ENCODE peak calls at places on chromosome 1, in six cellular contexts. W is ovary; O is CD4-positive, alpha-beta memory T cell; J is A549; D is hepatocyte; B is fibroblast of lung. Y is an unnamed sample.

GRCh38 chr1:202323731-202324130 is 18.0 kb downstream of the UBE2T start:
- DNase-seq in W (no peak), O (no peak), J (no peak), D (no peak), B (no peak), Y (no peak)

GRCh38 chr1:176499671-176500070 is 36.7 kb downstream of the PAPPA2 start:
- DNase-seq in W (no peak), O (no peak), J (no peak), D (no peak), B (no peak), Y (no peak)

GRCh38 chr1:70934197-70934961 is 113.2 kb downstream of the PTGER3 start:
- DNase-seq in W (no peak), O (no peak), J (no peak), D (no peak), B (no peak), Y (no peak)

GRCh38 chr1:248691567-248692155 is 10.9 kb downstream of the OR14I1 start:
- DNase-seq in W (no peak), O (no peak), J (no peak), D (no peak), B (no peak), Y (no peak)

GRCh38 chr1:15288173-15288926 is 41.3 kb downstream of the FHAD1 start:
- DNase-seq in W (no peak), O (no peak), J (peak; percentile 54), D (no peak), B (no peak), Y (no peak)

GRCh38 chr1:66372522-66373071 is 161.4 kb upstream of the SGIP1 start:
- DNase-seq in W (no peak), O (no peak), J (no peak), D (no peak), B (no peak), Y (no peak)

GRCh38 chr1:119116725-119117124 is 23.7 kb downstream of the WARS2 start:
- DNase-seq in W (no peak), O (no peak), J (no peak), D (no peak), B (no peak), Y (no peak)

GRCh38 chr1:20233866-20234265 is 47.5 kb upstream of the PLA2G2C start:
- DNase-seq in W (no peak), O (no peak), J (no peak), D (no peak), B (peak; percentile 10), Y (no peak)

GRCh38 chr1:232223309-232223708 is 406.6 kb downstream of the SIPA1L2 start:
- DNase-seq in W (no peak), O (no peak), J (no peak), D (no peak), B (no peak), Y (no peak)

GRCh38 chr1:238465449-238465848 is 574.7 kb upstream of the ZP4 start:
- DNase-seq in W (no peak), O (no peak), J (no peak), D (no peak), B (no peak), Y (no peak)

GRCh38 chr1:94864821-94865220 is 44.7 kb downstream of the SLC44A3 start:
- DNase-seq in W (peak; percentile 33), O (no peak), J (peak; percentile 2), D (peak; percentile 44), B (peak; percentile 65), Y (no peak)

GRCh38 chr1:3352084-3352951 is 102.1 kb upstream of the ARHGEF16 start:
- DNase-seq in W (peak; percentile 80), O (no peak), J (no peak), D (peak; percentile 77), B (peak; percentile 48), Y (no peak)

GRCh38 chr1:108551157-108551862 is 8.6 kb upstream of the EEIG2 start:
- DNase-seq in W (no peak), O (no peak), J (no peak), D (no peak), B (no peak), Y (no peak)

GRCh38 chr1:162954824-162955223 is 93.8 kb upstream of the CCDC190 start:
- DNase-seq in W (no peak), O (no peak), J (no peak), D (no peak), B (peak; percentile 63), Y (no peak)

GRCh38 chr1:41239988-41240610 is 2.0 kb downstream of the SCMH1 start:
- DNase-seq in W (no peak), O (no peak), J (peak; percentile 73), D (peak; percentile 57), B (peak; percentile 78), Y (no peak)

GRCh38 chr1:85116856-85117255 is 68.6 kb upstream of the MCOLN3 start:
- DNase-seq in W (no peak), O (no peak), J (no peak), D (no peak), B (no peak), Y (no peak)

GRCh38 chr1:110452330-110452729 is 1.4 kb downstream of the PROK1 start:
- DNase-seq in W (no peak), O (no peak), J (no peak), D (no peak), B (no peak), Y (no peak)

GRCh38 chr1:40421694-40422384 is 28.4 kb upstream of the ZFP69B start:
- DNase-seq in W (no peak), O (no peak), J (no peak), D (peak; percentile 46), B (peak; percentile 62), Y (no peak)

GRCh38 chr1:97936976-97937375 is 16.1 kb upstream of the DPYD start:
- DNase-seq in W (no peak), O (no peak), J (no peak), D (no peak), B (no peak), Y (no peak)

GRCh38 chr1:27109103-27109822 is 45.7 kb downstream of the SLC9A1 start:
- DNase-seq in W (no peak), O (no peak), J (peak; percentile 52), D (no peak), B (no peak), Y (no peak)

GRCh38 chr1:98903261-98903660 is 101.4 kb downstream of the PLPPR5 start:
- DNase-seq in W (no peak), O (no peak), J (peak; percentile 9), D (no peak), B (peak; percentile 89), Y (peak; percentile 55)

GRCh38 chr1:205961970-205962820 is 18.9 kb upstream of the SLC26A9 start:
- DNase-seq in W (no peak), O (no peak), J (no peak), D (no peak), B (peak; percentile 12), Y (no peak)

GRCh38 chr1:6690186-6690585 is 11.4 kb downstream of the DNAJC11 start:
- DNase-seq in W (no peak), O (no peak), J (no peak), D (no peak), B (no peak), Y (no peak)

GRCh38 chr1:18069903-18070302 is 37.7 kb upstream of the IGSF21 start:
- DNase-seq in W (no peak), O (peak; percentile 49), J (no peak), D (no peak), B (no peak), Y (no peak)

GRCh38 chr1:174040387-174040786 is 18.2 kb upstream of the RC3H1 start:
- DNase-seq in W (no peak), O (no peak), J (peak; percentile 63), D (peak; percentile 12), B (peak; percentile 78), Y (peak; percentile 74)

GRCh38 chr1:86523670-86524354 is 23.1 kb upstream of the CLCA4 start:
- DNase-seq in W (no peak), O (peak; percentile 39), J (no peak), D (no peak), B (no peak), Y (no peak)

GRCh38 chr1:206909883-206910318 is 11.8 kb downstream of the FCMR start:
- DNase-seq in W (no peak), O (no peak), J (no peak), D (no peak), B (no peak), Y (no peak)

GRCh38 chr1:12598914-12599463 is 19.0 kb downstream of the DHRS3 start:
- DNase-seq in W (no peak), O (no peak), J (no peak), D (no peak), B (no peak), Y (no peak)

GRCh38 chr1:64251971-64252370 is 48.5 kb downstream of the UBE2U start:
- DNase-seq in W (no peak), O (peak; percentile 31), J (peak; percentile 4), D (no peak), B (no peak), Y (no peak)

GRCh38 chr1:234771642-234772344 is 161.8 kb upstream of the IRF2BP2 start:
- DNase-seq in W (no peak), O (no peak), J (no peak), D (peak; percentile 18), B (no peak), Y (no peak)
- H3K27ac ChIP-seq in W (no peak overlapping the region), O (peak overlapping the region; percentile 58), J (peak overlapping the region; percentile 95), D (peak overlapping the region; percentile 88), B (peak overlapping the region; percentile 89), Y (peak overlapping the region; percentile 45)

DNA sequence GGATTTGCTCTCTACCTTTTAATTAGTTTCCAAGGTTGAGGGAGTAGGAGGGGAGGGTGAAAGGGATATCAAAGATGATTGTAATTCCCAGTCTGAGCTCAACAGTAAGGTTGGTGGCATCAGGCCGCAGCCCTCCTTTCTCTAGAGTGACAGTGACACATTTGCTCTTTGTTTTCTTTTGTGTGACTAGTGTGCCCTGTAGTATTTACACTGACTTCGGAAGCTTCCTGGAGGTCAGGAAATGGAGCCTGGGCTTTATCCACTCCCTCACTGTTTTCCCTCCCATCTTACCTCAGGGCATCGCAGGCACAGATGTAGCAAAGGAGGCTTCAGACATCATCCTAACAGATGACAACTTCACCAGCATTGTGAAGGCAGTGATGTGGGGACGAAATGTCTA is 44.7 kb upstream of the LAX1 start:
- DNase-seq in W (no peak), O (no peak), J (no peak), D (no peak), B (no peak), Y (no peak)
- H3K27ac ChIP-seq in W (no peak overlapping the region), O (no peak overlapping the region), J (no peak overlapping the region), D (no peak overlapping the region), B (no peak overlapping the region), Y (no peak overlapping the region)

GRCh38 chr1:117653195-117653594 is 47.3 kb downstream of the TENT5C start:
- DNase-seq in W (no peak), O (no peak), J (no peak), D (no peak), B (no peak), Y (no peak)
- H3K27ac ChIP-seq in W (no peak overlapping the region), O (no peak overlapping the region), J (no peak overlapping the region), D (no peak overlapping the region), B (no peak overlapping the region), Y (no peak overlapping the region)

GRCh38 chr1:57278558-57278957 is 145.3 kb downstream of the DAB1 start:
- DNase-seq in W (no peak), O (no peak), J (no peak), D (no peak), B (no peak), Y (no peak)

GRCh38 chr1:57276916-57277315 is 146.9 kb downstream of the DAB1 start:
- DNase-seq in W (no peak), O (no peak), J (no peak), D (peak; percentile 16), B (no peak), Y (no peak)

GRCh38 chr1:57277681-57278080 is 146.2 kb downstream of the DAB1 start:
- DNase-seq in W (no peak), O (no peak), J (no peak), D (no peak), B (no peak), Y (peak; percentile 6)

GRCh38 chr1:57281324-57281723 is 142.5 kb downstream of the DAB1 start:
- DNase-seq in W (no peak), O (no peak), J (no peak), D (peak; percentile 44), B (no peak), Y (no peak)

GRCh38 chr1:57279909-57280666 is 143.8 kb downstream of the DAB1 start:
- DNase-seq in W (no peak), O (no peak), J (peak; percentile 2), D (peak; percentile 78), B (no peak), Y (peak; percentile 92)
- H3K27ac ChIP-seq in W (no peak overlapping the region), O (no peak overlapping the region), J (no peak overlapping the region), D (peak overlapping the region; percentile 94), B (no peak overlapping the region), Y (peak overlapping the region; percentile 73)